ENCODE peak calls at places on chromosomes 11 and 22, in four cellular contexts. T is effector memory CD4-positive, alpha-beta T cell; A is CD4-positive, alpha-beta memory T cell; D is CD8-positive, alpha-beta T cell. F is an unnamed sample. For H3K9me3, the result is how much of the 10 kb centered on the place peaks cover.

GRCh38 chr22:37481347-37481907 is 4.8 kb downstream of the MFNG start:
- DNase-seq in T (no peak), A (no peak), D (no peak), F (no peak)

GRCh38 chr11:61747389-61748285 is 4.8 kb upstream of the MYRF start:
- DNase-seq in A (peak), T (peak), D (peak), F (peak)

GRCh38 chr11:86938900-86939880 is 16.0 kb downstream of the FZD4 start:
- DNase-seq in T (no peak), D (no peak), A (peak), F (peak)

GRCh38 chr22:33391298-33391697 is 333.1 kb upstream of the SYN3 start:
- DNase-seq in A (no peak), D (no peak), T (no peak), F (no peak)

GRCh38 chr11:86177319-86177718 is 67.2 kb upstream of the EED start:
- DNase-seq in D (no peak), A (no peak), T (no peak), F (no peak)

GRCh38 chr11:95044010-95044409 is 5.2 kb upstream of the KDM4F start:
- DNase-seq in D (no peak), A (no peak), T (no peak), F (no peak)

GRCh38 chr22:35411112-35411511 is 11.2 kb downstream of the MCM5 start:
- DNase-seq in T (no peak), A (no peak), D (no peak), F (no peak)

GRCh38 chr22:41512421-41513194 is 31.7 kb downstream of the POLR3H start:
- DNase-seq in T (no peak), D (no peak), A (no peak), F (peak)

GRCh38 chr11:123254357-123254756 is 59.3 kb upstream of the CLMP start:
- DNase-seq in T (no peak), A (no peak), D (no peak), F (no peak)

GRCh38 chr11:97610854-97611253 is 1221.0 kb downstream of the JRKL start:
- DNase-seq in D (no peak), T (no peak), A (no peak), F (no peak)

GRCh38 chr22:25478111-25478510 is 86.4 kb upstream of the GRK3 start:
- DNase-seq in T (no peak), D (no peak), A (no peak), F (no peak)

GRCh38 chr11:33970984-33971466 is 79.1 kb upstream of the LMO2 start:
- DNase-seq in T (no peak), D (no peak), A (no peak), F (peak)

GRCh38 chr11:10122337-10123197 is 171.5 kb downstream of the SBF2 start:
- DNase-seq in T (no peak), A (no peak), D (no peak), F (peak)

GRCh38 chr11:10899542-10899830 is 41.6 kb upstream of the ZBED5 start:
- DNase-seq in A (no peak), D (no peak), T (no peak), F (no peak)

GRCh38 chr22:43925433-43926348 is 2.1 kb downstream of the PNPLA3 start:
- DNase-seq in T (no peak), A (no peak), D (no peak), F (no peak)

GRCh38 chr11:130146797-130147196 is 12.8 kb upstream of the ST14 start:
- DNase-seq in T (no peak), A (no peak), D (no peak), F (no peak)

GRCh38 chr11:44729718-44730117 is 3.0 kb downstream of the TSPAN18 start:
- DNase-seq in D (no peak), A (no peak), T (no peak), F (no peak)

GRCh38 chr22:23315341-23315917 is 135.1 kb downstream of the BCR start:
- DNase-seq in A (no peak), T (no peak), D (peak), F (peak)

GRCh38 chr11:19714093-19714386 is 1.4 kb downstream of the NAV2 start:
- DNase-seq in D (no peak), T (no peak), A (peak), F (no peak)

GRCh38 chr22:50340157-50340879 is 2.8 kb upstream of the PPP6R2 start:
- DNase-seq in T (no peak), D (no peak), A (no peak), F (peak)

GRCh38 chr11:128860571-128861361 is 6.3 kb downstream of the KCNJ1 start:
- DNase-seq in T (no peak), D (no peak), A (no peak), F (no peak)

GRCh38 chr11:71109586-71109985 is 142.8 kb downstream of the SHANK2 start:
- DNase-seq in D (no peak), T (no peak), A (no peak), F (no peak)

GRCh38 chr22:28181332-28181731 is 262.3 kb upstream of the PITPNB start:
- DNase-seq in D (no peak), T (no peak), A (no peak), F (peak)

GRCh38 chr11:130705670-130706421 is 210.4 kb downstream of the SNX19 start:
- DNase-seq in T (no peak), D (no peak), A (no peak), F (no peak)

GRCh38 chr11:70790671-70791300 is 392.5 kb downstream of the CTTN start:
- DNase-seq in T (no peak), D (no peak), A (no peak), F (no peak)

GRCh38 chr22:41768420-41768819 is 32.1 kb upstream of the CCDC134 start:
- DNase-seq in A (no peak), D (no peak), T (no peak), F (peak)

DNA sequence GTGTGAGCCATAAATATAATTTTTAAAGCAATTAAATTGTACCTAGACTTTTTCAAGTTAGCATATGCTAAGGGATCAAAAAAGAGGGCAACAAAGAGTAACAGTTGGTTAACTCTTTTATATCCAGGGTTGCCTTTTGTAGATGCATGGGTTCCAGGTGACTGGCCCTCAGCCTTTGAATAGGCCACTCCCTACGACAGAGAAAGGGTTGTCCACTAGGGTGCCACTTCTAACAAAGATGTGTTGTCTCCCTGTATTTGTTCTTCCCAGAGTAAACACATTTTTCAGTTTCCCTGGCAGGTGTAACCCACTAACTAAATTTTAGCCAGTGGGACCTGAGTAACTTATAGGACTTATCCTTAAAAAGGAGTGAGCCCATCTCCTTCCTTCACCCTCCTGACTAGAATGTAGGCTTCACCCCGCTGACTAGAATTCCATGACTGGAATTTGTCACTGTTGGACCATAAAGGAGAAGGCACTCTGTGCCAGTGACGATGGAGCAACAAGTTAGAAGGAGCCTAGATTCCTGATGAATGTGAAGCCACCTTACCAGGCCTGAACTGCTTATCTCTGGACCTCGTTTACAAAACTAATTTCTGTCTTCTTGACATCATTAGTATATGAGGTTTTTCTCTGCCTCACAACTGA is 16.6 kb downstream of the TUG1 start:
- DNase-seq in D (no peak), A (no peak), T (no peak), F (no peak)
- H3K9me3 ChIP-seq in D (under half), A (under half), T (half or more), F (under half)

GRCh38 chr11:134124660-134125451 is 56.0 kb downstream of the JAM3 start:
- DNase-seq in A (peak), T (no peak), D (no peak), F (peak)

GRCh38 chr11:134119094-134119493 is 50.2 kb downstream of the JAM3 start:
- DNase-seq in T (no peak), D (no peak), A (no peak), F (peak)

GRCh38 chr11:134118016-134118415 is 49.1 kb downstream of the JAM3 start:
- DNase-seq in A (no peak), T (no peak), D (no peak), F (no peak)

GRCh38 chr11:134120143-134120850 is 51.4 kb downstream of the JAM3 start:
- DNase-seq in T (no peak), D (no peak), A (no peak), F (peak)

GRCh38 chr11:134120921-134121526 is 52.2 kb downstream of the JAM3 start:
- DNase-seq in A (no peak), D (no peak), T (no peak), F (peak)
- H3K27ac ChIP-seq in A (no peak), D (no peak), T (no peak), F (no peak)

DNA sequence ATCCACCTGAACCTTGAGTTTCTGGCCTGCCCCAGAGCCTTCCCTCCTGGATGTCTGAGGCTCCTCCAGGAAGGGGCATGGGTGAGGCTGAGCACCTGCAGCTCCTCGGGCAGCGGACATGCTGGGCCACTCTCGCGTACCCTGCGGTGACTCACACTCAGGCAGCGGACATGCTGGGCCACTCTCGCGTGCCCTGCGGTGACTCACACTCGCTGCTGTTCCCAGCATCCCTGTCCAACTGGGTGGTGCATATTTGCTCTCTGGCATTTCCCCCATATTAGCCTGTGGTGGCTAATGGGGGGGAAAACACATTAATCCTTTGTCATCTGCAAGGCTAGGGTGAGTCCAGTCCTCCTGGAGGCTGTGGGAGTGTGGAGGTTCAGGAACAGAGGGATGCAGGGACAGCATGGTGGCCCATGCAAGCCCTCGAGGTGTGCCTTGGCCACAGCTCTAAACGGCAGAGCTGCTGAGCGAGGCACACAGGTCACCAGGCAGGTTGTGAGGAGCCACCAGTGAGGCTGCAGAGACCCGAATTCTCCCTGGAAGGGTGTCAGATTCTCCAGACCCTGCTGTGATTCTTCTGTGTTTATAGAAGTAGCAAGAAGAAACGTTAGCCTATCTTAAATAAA is 728.1 kb downstream of the BRD1 start:
- DNase-seq in D (no peak), T (no peak), A (no peak), F (no peak)
- H3K9me3 ChIP-seq in D (under half), T (under half), A (under half), F (under half)

GRCh38 chr11:64723907-64724862 is 1.2 kb upstream of the NRXN2 start:
- DNase-seq in D (no peak), A (no peak), T (no peak), F (no peak)

GRCh38 chr11:64722141-64723050 is 601 bp downstream of the NRXN2 start:
- DNase-seq in T (no peak), D (no peak), A (no peak), F (no peak)

GRCh38 chr11:64721359-64721699 is 1.7 kb downstream of the NRXN2 start:
- DNase-seq in A (no peak), T (no peak), D (no peak), F (no peak)

GRCh38 chr11:64724863-64725535 is 2.0 kb upstream of the NRXN2 start:
- DNase-seq in A (no peak), D (no peak), T (no peak), F (no peak)

DNA sequence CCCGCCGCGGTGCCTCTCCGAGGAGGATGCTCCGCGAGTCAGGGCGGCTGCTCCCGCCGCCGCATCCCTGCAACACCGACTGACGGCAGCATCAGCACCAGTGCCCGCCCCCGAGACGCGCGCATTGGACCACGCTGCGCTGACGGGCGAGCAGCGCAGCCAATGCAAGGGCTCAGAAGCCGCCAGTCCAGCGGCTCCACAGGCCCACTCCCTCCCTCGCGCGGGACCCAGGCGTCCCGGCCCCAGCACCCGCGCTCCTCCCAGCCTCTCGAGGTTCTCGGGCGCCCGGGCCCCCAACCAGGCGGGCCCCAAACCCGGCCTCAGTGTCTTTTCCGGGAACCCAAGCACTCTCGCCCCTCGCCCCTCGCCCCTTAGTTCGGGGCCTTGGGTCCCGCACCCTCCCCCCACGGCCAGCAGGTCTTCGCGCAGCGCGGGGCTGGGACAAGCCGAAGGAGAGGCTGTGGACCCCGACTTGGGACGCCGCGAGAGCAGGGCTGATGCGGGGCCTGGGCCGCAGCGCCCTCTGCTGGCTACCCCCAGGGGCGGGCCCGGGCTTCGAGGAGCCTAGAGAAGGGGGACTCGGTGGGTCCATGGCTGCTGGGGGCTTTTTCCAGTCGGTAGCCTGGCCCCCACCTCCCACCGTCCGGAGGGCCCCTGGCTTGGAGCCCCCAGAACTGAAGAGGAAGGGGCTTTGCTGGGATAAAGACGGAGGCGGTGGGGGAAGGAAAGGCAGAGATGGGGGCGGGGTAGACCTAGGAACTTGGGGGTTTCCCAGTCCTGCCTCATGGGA is at the start of gene NRXN2:
- DNase-seq in D (peak), A (peak), T (peak), F (peak)
- H3K27ac ChIP-seq in D (peak), A (peak), T (peak), F (no peak)

GRCh38 chr11:3359092-3359824 is 19.7 kb downstream of the ZNF195 start:
- DNase-seq in A (no peak), T (no peak), D (no peak), F (no peak)
- H3K9me3 ChIP-seq in A (half or more), T (half or more), D (half or more), F (under half)

F was measured in cardiac muscle cell.